ENCODE peak calls at places on chromosomes 5 and 9, in six cellular contexts. Z is H1, Y is GM12892, S is GM12891, W is GM12878, M is HepG2. P is an unnamed sample.

GRCh38 chr9:133125706-133126696 is 5.0 kb upstream of the RALGDS start:
- DNase-seq in Z (no peak), Y (peak; percentile 80), S (peak; percentile 80), W (no peak), M (no peak), P (peak; percentile 56)

GRCh38 chr9:121483049-121483448 is 16.6 kb downstream of the GGTA1 start:
- DNase-seq in Z (no peak), Y (no peak), S (no peak), W (no peak), M (peak; percentile 67), P (no peak)

GRCh38 chr5:83035373-83036170 is 41.6 kb downstream of the TMEM167A start:
- DNase-seq in Z (no peak), Y (no peak), S (no peak), W (no peak), M (no peak), P (peak; percentile 68)

GRCh38 chr9:84447305-84447704 is 106.7 kb upstream of the SLC28A3 start:
- DNase-seq in Z (no peak), Y (no peak), S (no peak), W (no peak), M (no peak), P (no peak)

GRCh38 chr5:149387982-149388381 is 8.9 kb upstream of the IL17B start:
- DNase-seq in Z (no peak), Y (no peak), S (no peak), W (no peak), M (no peak), P (no peak)

GRCh38 chr9:112917027-112917986 is 26.6 kb upstream of the SLC46A2 start:
- DNase-seq in Z (no peak), Y (no peak), S (no peak), W (no peak), M (no peak), P (no peak)

GRCh38 chr5:73591102-73591695 is 25.7 kb downstream of the UTP15 start:
- DNase-seq in Z (no peak), Y (no peak), S (peak; percentile 20), W (peak; percentile 28), M (peak; percentile 79), P (peak; percentile 54)

GRCh38 chr5:168404366-168404765 is 81.9 kb upstream of the RARS1 start:
- DNase-seq in Z (no peak), Y (no peak), S (no peak), W (no peak), M (no peak), P (no peak)

GRCh38 chr9:35105571-35106342 is 2.8 kb upstream of the STOML2 start:
- DNase-seq in Z (no peak), Y (no peak), S (no peak), W (no peak), M (no peak), P (no peak)

GRCh38 chr9:35948451-35948850 is 9.5 kb downstream of the OR2S2 start:
- DNase-seq in Z (no peak), Y (no peak), S (no peak), W (no peak), M (no peak), P (no peak)

GRCh38 chr9:3948826-3949578 is 350.9 kb downstream of the GLIS3 start:
- DNase-seq in Z (no peak), Y (no peak), S (no peak), W (no peak), M (no peak), P (no peak)

GRCh38 chr9:137224850-137225694 is at the start of gene CYSRT1:
- DNase-seq in Z (no peak), Y (no peak), S (no peak), W (no peak), M (no peak), P (no peak)

GRCh38 chr9:135379540-135380267 is 99.9 kb upstream of the PPP1R26 start:
- DNase-seq in Z (no peak), Y (no peak), S (no peak), W (no peak), M (no peak), P (no peak)

GRCh38 chr5:51377151-51378060 is 5.8 kb upstream of the ISL1 start:
- DNase-seq in Z (no peak), Y (no peak), S (no peak), W (no peak), M (no peak), P (peak; percentile 21)

GRCh38 chr5:54867310-54867944 is 118.0 kb downstream of the ESM1 start:
- DNase-seq in Z (no peak), Y (no peak), S (no peak), W (no peak), M (peak; percentile 22), P (peak; percentile 61)

GRCh38 chr9:93276973-93277372 is 93.0 kb downstream of the WNK2 start:
- DNase-seq in Z (no peak), Y (no peak), S (no peak), W (no peak), M (no peak), P (no peak)

GRCh38 chr9:114385412-114386181 is 2.2 kb downstream of the AKNA start:
- DNase-seq in Z (no peak), Y (no peak), S (no peak), W (peak; percentile 97), M (peak; percentile 54), P (no peak)

GRCh38 chr5:59039296-59040006 is 456.6 kb downstream of the RAB3C start:
- DNase-seq in Z (no peak), Y (peak; percentile 45), S (peak; percentile 45), W (no peak), M (no peak), P (peak; percentile 87)

GRCh38 chr9:79221084-79221483 is 350.7 kb upstream of the TLE4 start:
- DNase-seq in Z (no peak), Y (no peak), S (no peak), W (no peak), M (no peak), P (no peak)

GRCh38 chr9:114738581-114739316 is 56.8 kb upstream of the TEX48 start:
- DNase-seq in Z (peak; percentile 46), Y (peak; percentile 27), S (peak; percentile 35), W (peak; percentile 24), M (peak; percentile 46), P (peak; percentile 69)

GRCh38 chr5:1110930-1111726 is 735 bp downstream of the SLC12A7 start:
- DNase-seq in Z (no peak), Y (peak; percentile 64), S (no peak), W (no peak), M (no peak), P (peak; percentile 66)

GRCh38 chr9:131119600-131119999 is 5.8 kb upstream of the NUP214 start:
- DNase-seq in Z (no peak), Y (no peak), S (no peak), W (no peak), M (no peak), P (no peak)

GRCh38 chr5:141392429-141393198 is at the start of gene PCDHGA8:
- DNase-seq in Z (no peak), Y (no peak), S (no peak), W (no peak), M (no peak), P (no peak)

GRCh38 chr9:27365977-27366376 is 69.0 kb upstream of the EQTN start:
- DNase-seq in Z (no peak), Y (no peak), S (peak; percentile 22), W (peak; percentile 74), M (no peak), P (no peak)

GRCh38 chr5:40410231-40410861 is 269.4 kb upstream of the PTGER4 start:
- DNase-seq in Z (no peak), Y (no peak), S (no peak), W (no peak), M (no peak), P (no peak)

GRCh38 chr5:141476132-141476909 is 555 bp downstream of the PCDHGC3 start:
- DNase-seq in Z (no peak), Y (no peak), S (no peak), W (no peak), M (no peak), P (peak; percentile 65)

GRCh38 chr5:146302428-146302827 is 36.2 kb upstream of the POU4F3 start:
- DNase-seq in Z (no peak), Y (no peak), S (no peak), W (no peak), M (no peak), P (no peak)

GRCh38 chr5:36938129-36938528 is 61.6 kb downstream of the NIPBL start:
- DNase-seq in Z (no peak), Y (no peak), S (no peak), W (no peak), M (no peak), P (no peak)

GRCh38 chr9:105150991-105151685 is 93.3 kb upstream of the SLC44A1 start:
- DNase-seq in Z (no peak), Y (no peak), S (no peak), W (no peak), M (no peak), P (no peak)

GRCh38 chr5:124990723-124991122 is 244.3 kb upstream of the ZNF608 start:
- DNase-seq in Z (no peak), Y (no peak), S (no peak), W (no peak), M (no peak), P (no peak)

GRCh38 chr9:34984049-34984448 is 5.5 kb upstream of the DNAJB5 start:
- DNase-seq in Z (no peak), Y (no peak), S (no peak), W (no peak), M (no peak), P (no peak)

GRCh38 chr9:78239506-78239905 is 3.6 kb downstream of the CEP78 start:
- DNase-seq in Z (no peak), Y (no peak), S (no peak), W (no peak), M (peak; percentile 62), P (no peak)

GRCh38 chr5:155282503-155283107 is 269.1 kb downstream of the KIF4B start:
- DNase-seq in Z (no peak), Y (no peak), S (no peak), W (no peak), M (no peak), P (no peak)
- TF ChIP-seq TAF1 in Z (no peak), Y (no peak), S (no peak), W (no peak), M (no peak), P (no peak)

GRCh38 chr5:102314328-102314727 is 18.2 kb upstream of the SLCO4C1 start:
- DNase-seq in Z (no peak), Y (no peak), S (no peak), W (no peak), M (no peak), P (no peak)
- TF ChIP-seq TAF1 in Z (no peak), Y (no peak), S (no peak), W (no peak), M (no peak), P (no peak)

GRCh38 chr9:122579874-122580273 is 3.3 kb downstream of the OR1L8 start:
- DNase-seq in Z (no peak), Y (no peak), S (no peak), W (no peak), M (no peak), P (no peak)

DNA sequence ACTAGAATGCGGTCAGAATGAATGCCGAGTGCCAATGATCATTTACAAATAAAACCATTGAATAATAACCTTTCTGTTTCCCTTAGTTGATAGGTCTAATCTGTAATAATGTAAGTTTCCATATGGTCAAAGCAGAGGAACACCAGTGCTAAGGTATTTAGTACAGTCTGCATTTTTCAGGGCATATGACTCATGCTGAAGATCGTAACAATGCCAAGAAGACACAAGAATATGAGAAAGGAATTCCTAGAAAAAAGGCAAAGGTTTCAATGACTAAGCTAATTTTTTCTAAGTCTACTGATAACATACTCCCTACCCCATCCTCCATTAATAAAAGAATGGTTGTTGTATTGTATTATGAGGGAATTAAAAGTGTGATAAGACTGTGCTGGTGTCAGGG is 2.8 kb downstream of the OR1L8 start:
- DNase-seq in Z (no peak), Y (no peak), S (no peak), W (no peak), M (no peak), P (no peak)
- TF ChIP-seq TAF1 in Z (no peak), Y (no peak), S (no peak), W (no peak), M (no peak), P (no peak)

GRCh38 chr5:135915466-135916001 is 19.9 kb upstream of the IL9 start:
- DNase-seq in Z (no peak), Y (no peak), S (no peak), W (no peak), M (no peak), P (no peak)
- TF ChIP-seq TAF1 in Z (no peak), Y (no peak), S (no peak), W (no peak), M (no peak), P (no peak)

P was measured in SK-N-SH.